ENCODE peak calls at places on chromosomes 12 and 14, in four cellular contexts. P, D, L and V are unnamed samples.

GRCh38 chr12:131673519-131674265 is 37.2 kb upstream of the SFSWAP start:
- DNase-seq in D (no peak), L (no peak), P (no peak), V (no peak)

GRCh38 chr14:64625363-64626232 is 75.8 kb downstream of the PPP1R36 start:
- DNase-seq in P (peak; percentile 52), L (no peak), D (no peak), V (no peak)

GRCh38 chr14:52015411-52016030 is 26.2 kb downstream of the RTRAF start:
- DNase-seq in L (no peak), P (peak; percentile 60), D (no peak), V (no peak)

GRCh38 chr12:39354955-39355354 is 88.0 kb downstream of the KIF21A start:
- DNase-seq in P (no peak), D (no peak), L (no peak), V (no peak)

GRCh38 chr12:96352161-96352835 is 47.9 kb downstream of the CDK17 start:
- DNase-seq in P (no peak), L (no peak), D (no peak), V (no peak)

GRCh38 chr12:69397978-69398377 is 38.4 kb downstream of the YEATS4 start:
- DNase-seq in P (no peak), L (no peak), D (no peak), V (no peak)

GRCh38 chr14:76867536-76868452 is 41.6 kb downstream of the LRRC74A start:
- DNase-seq in P (peak; percentile 71), L (no peak), D (no peak), V (peak; percentile 82)

GRCh38 chr14:70177092-70177491 is 11.7 kb downstream of the SLC8A3 start:
- DNase-seq in D (no peak), P (no peak), L (no peak), V (no peak)

GRCh38 chr12:94459773-94460593 is at the start of gene CEP83:
- DNase-seq in D (peak; percentile 99), P (peak; percentile 99), L (peak; percentile 98), V (peak; percentile 99)

GRCh38 chr12:72010365-72010764 is 71.7 kb downstream of the TPH2 start:
- DNase-seq in L (no peak), P (no peak), D (no peak), V (no peak)

GRCh38 chr14:66359500-66359899 is 126.7 kb upstream of the CCDC196 start:
- DNase-seq in L (no peak), D (no peak), P (no peak), V (no peak)

GRCh38 chr12:109763201-109763841 is 49.7 kb downstream of the FAM222A start:
- DNase-seq in D (no peak), L (peak; percentile 64), P (no peak), V (peak; percentile 45)

GRCh38 chr12:101078881-101079280 is 131.2 kb downstream of the SLC5A8 start:
- DNase-seq in D (no peak), P (no peak), L (no peak), V (no peak)

GRCh38 chr14:31510222-31510621 is 22.4 kb upstream of the GPR33 start:
- DNase-seq in L (no peak), D (no peak), P (no peak), V (no peak)

GRCh38 chr12:99131761-99132199 is 486.7 kb downstream of the APAF1 start:
- DNase-seq in D (peak; percentile 47), P (peak; percentile 63), L (no peak), V (peak; percentile 46)

GRCh38 chr14:65206448-65207096 is 104.3 kb upstream of the MAX start:
- DNase-seq in P (no peak), D (no peak), L (peak; percentile 48), V (no peak)